ENCODE peak calls at places on chromosomes 13 and 19, in ten cellular contexts. H is cardiac fibroblast, I is T47D, G is GM04504, Q is dermis microvascular lymphatic vessel endothelial cell, T is OCI-M1, X is hypothalamus, F is pancreas, W is BJ, L is tibial artery. E is an unnamed sample.

GRCh38 chr19:11047856-11048255 is 41.4 kb upstream of the LDLR start:
- DNase-seq in W (no peak), Q (no peak), G (no peak), F (no peak), H (no peak), L (no peak), X (no peak), T (no peak), I (no peak), E (no peak)

GRCh38 chr19:43606569-43607229 is 5.2 kb upstream of the SRRM5 start:
- DNase-seq in Q (no peak), W (no peak), X (no peak), L (no peak), H (no peak), I (no peak), G (no peak), T (no peak), F (peak; percentile 12), E (no peak)

GRCh38 chr19:661427-662196 is 1.4 kb downstream of the RNF126 start:
- DNase-seq in F (no peak), T (peak; percentile 16), W (no peak), L (no peak), I (peak; percentile 44), X (no peak), G (no peak), Q (no peak), H (no peak), E (peak; percentile 70)

GRCh38 chr13:76816394-76816793 is 69.8 kb downstream of the KCTD12 start:
- DNase-seq in Q (no peak), F (no peak), X (no peak), T (no peak), I (no peak), W (no peak), H (no peak), L (no peak), G (no peak), E (no peak)

GRCh38 chr19:33298146-33298911 is 4.0 kb downstream of the CEBPA start:
- DNase-seq in G (no peak), T (no peak), F (no peak), H (no peak), Q (no peak), W (no peak), I (peak; percentile 46), L (no peak), X (no peak), E (no peak)

GRCh38 chr19:4067396-4068057 is 828 bp upstream of the ZBTB7A start:
- DNase-seq in T (peak; percentile 67), X (peak; percentile 54), F (peak; percentile 86), G (no peak), I (no peak), L (no peak), W (no peak), H (no peak), Q (peak; percentile 49), E (peak; percentile 72)

GRCh38 chr13:113297370-113297871 is 382 bp downstream of the LAMP1 start:
- DNase-seq in W (no peak), H (peak; percentile 11), Q (peak; percentile 31), F (peak; percentile 85), L (no peak), X (no peak), T (peak; percentile 31), I (no peak), G (no peak), E (no peak)

GRCh38 chr13:75904012-75904411 is 267.9 kb downstream of the LMO7 start:
- DNase-seq in T (no peak), Q (no peak), F (no peak), H (no peak), L (no peak), G (no peak), W (no peak), I (no peak), X (no peak), E (no peak)

GRCh38 chr19:6069268-6069771 is 41.0 kb downstream of the RFX2 start:
- DNase-seq in G (no peak), W (no peak), T (no peak), L (no peak), F (no peak), H (no peak), X (no peak), I (no peak), Q (no peak), E (no peak)

GRCh38 chr13:31027136-31027535 is 94.7 kb downstream of the TEX26 start:
- DNase-seq in F (no peak), X (no peak), L (no peak), H (no peak), W (no peak), Q (no peak), G (no peak), I (no peak), T (no peak), E (no peak)

GRCh38 chr19:4638330-4638729 is 986 bp upstream of the TNFAIP8L1 start:
- DNase-seq in L (no peak), I (no peak), Q (peak; percentile 95), X (no peak), W (no peak), F (no peak), H (peak; percentile 33), T (no peak), G (no peak), E (no peak)

GRCh38 chr19:37963190-37963947 is 56.4 kb downstream of the SIPA1L3 start:
- DNase-seq in L (no peak), T (no peak), W (no peak), I (no peak), H (peak; percentile 50), Q (peak; percentile 29), F (no peak), X (no peak), G (peak; percentile 35), E (no peak)

E was measured in mucosa of descending colon.